ENCODE peak calls at places on chromosome 16, in four cellular contexts. S, Z, L and G are unnamed samples.

GRCh38 chr16:78485188-78485898 is 385.9 kb downstream of the WWOX start:
- DNase-seq in S (no peak), Z (no peak), L (no peak), G (no peak)

GRCh38 chr16:15487336-15488284 is 53.2 kb downstream of the BMERB1 start:
- DNase-seq in S (no peak), Z (no peak), L (no peak), G (no peak)

GRCh38 chr16:84501077-84501735 is 3.3 kb downstream of the MEAK7 start:
- DNase-seq in S (peak; percentile 14), Z (no peak), L (peak; percentile 76), G (no peak)

GRCh38 chr16:67514382-67514828 is 14.2 kb upstream of the RIPOR1 start:
- DNase-seq in S (peak; percentile 92), Z (peak; percentile 66), L (peak; percentile 73), G (no peak)

GRCh38 chr16:12184419-12184831 is 207.9 kb downstream of the SNX29 start:
- DNase-seq in S (no peak), Z (no peak), L (no peak), G (no peak)

GRCh38 chr16:4825196-4825595 is 21.9 kb downstream of the GLYR1 start:
- DNase-seq in S (no peak), Z (no peak), L (no peak), G (no peak)

GRCh38 chr16:78184554-78185183 is 85.2 kb downstream of the WWOX start:
- DNase-seq in S (no peak), Z (no peak), L (no peak), G (no peak)

GRCh38 chr16:87045462-87046216 is 271.6 kb downstream of the C16orf95 start:
- DNase-seq in S (no peak), Z (no peak), L (no peak), G (no peak)

GRCh38 chr16:2253293-2253692 is 1.9 kb upstream of the ECI1 start:
- DNase-seq in S (no peak), Z (no peak), L (no peak), G (no peak)

GRCh38 chr16:88744839-88745521 is 38.7 kb downstream of the CTU2 start:
- DNase-seq in S (no peak), Z (no peak), L (no peak), G (no peak)

GRCh38 chr16:19859603-19860002 is 25.0 kb downstream of the GPRC5B start:
- DNase-seq in S (no peak), Z (no peak), L (no peak), G (no peak)

GRCh38 chr16:85225291-85225690 is 113.0 kb upstream of the CIBAR2 start:
- DNase-seq in S (no peak), Z (no peak), L (no peak), G (no peak)

GRCh38 chr16:74657873-74658642 is 8.6 kb downstream of the RFWD3 start:
- DNase-seq in S (no peak), Z (no peak), L (no peak), G (no peak)

GRCh38 chr16:5328546-5328945 is 231.0 kb upstream of the EEF2KMT start:
- DNase-seq in S (no peak), Z (no peak), L (no peak), G (no peak)

GRCh38 chr16:53968896-53969295 is 264.9 kb downstream of the FTO start:
- DNase-seq in S (no peak), Z (no peak), L (no peak), G (no peak)

GRCh38 chr16:52488837-52489289 is 58.1 kb downstream of the TOX3 start:
- DNase-seq in S (no peak), Z (no peak), L (no peak), G (no peak)

GRCh38 chr16:12590409-12590808 is 213.3 kb downstream of the CPPED1 start:
- DNase-seq in S (no peak), Z (no peak), L (no peak), G (no peak)

GRCh38 chr16:82157836-82158235 is 12.2 kb downstream of the MPHOSPH6 start:
- DNase-seq in S (peak; percentile 23), Z (no peak), L (no peak), G (no peak)

GRCh38 chr16:53913082-53913870 is 209.3 kb downstream of the FTO start:
- DNase-seq in S (peak; percentile 96), Z (no peak), L (no peak), G (no peak)

GRCh38 chr16:75250809-75251279 is 580 bp downstream of the BCAR1 start:
- DNase-seq in S (no peak), Z (no peak), L (peak; percentile 88), G (no peak)

GRCh38 chr16:11330526-11331237 is 14.6 kb upstream of the RMI2 start:
- DNase-seq in S (no peak), Z (no peak), L (no peak), G (no peak)

GRCh38 chr16:56866955-56867830 is 2.2 kb downstream of the SLC12A3 start:
- DNase-seq in S (peak; percentile 80), Z (no peak), L (no peak), G (no peak)

GRCh38 chr16:23699100-23699499 is 13.9 kb downstream of the ERN2 start:
- DNase-seq in S (no peak), Z (no peak), L (peak; percentile 77), G (no peak)

GRCh38 chr16:87963400-87963799 is 12.2 kb downstream of the BANP start:
- DNase-seq in S (peak; percentile 84), Z (no peak), L (no peak), G (no peak)

GRCh38 chr16:48157794-48158193 is 2.0 kb upstream of the ABCC12 start:
- DNase-seq in S (no peak), Z (no peak), L (no peak), G (no peak)
- TF ChIP-seq CTCF in S (no peak), Z (no peak), L (no peak), G (no peak)

GRCh38 chr16:69481901-69482341 is 57.5 kb downstream of the CYB5B start:
- DNase-seq in S (peak; percentile 88), Z (peak; percentile 66), L (no peak), G (no peak)
- TF ChIP-seq CTCF in S (peak; percentile 30), Z (no peak), L (no peak), G (no peak)

DNA sequence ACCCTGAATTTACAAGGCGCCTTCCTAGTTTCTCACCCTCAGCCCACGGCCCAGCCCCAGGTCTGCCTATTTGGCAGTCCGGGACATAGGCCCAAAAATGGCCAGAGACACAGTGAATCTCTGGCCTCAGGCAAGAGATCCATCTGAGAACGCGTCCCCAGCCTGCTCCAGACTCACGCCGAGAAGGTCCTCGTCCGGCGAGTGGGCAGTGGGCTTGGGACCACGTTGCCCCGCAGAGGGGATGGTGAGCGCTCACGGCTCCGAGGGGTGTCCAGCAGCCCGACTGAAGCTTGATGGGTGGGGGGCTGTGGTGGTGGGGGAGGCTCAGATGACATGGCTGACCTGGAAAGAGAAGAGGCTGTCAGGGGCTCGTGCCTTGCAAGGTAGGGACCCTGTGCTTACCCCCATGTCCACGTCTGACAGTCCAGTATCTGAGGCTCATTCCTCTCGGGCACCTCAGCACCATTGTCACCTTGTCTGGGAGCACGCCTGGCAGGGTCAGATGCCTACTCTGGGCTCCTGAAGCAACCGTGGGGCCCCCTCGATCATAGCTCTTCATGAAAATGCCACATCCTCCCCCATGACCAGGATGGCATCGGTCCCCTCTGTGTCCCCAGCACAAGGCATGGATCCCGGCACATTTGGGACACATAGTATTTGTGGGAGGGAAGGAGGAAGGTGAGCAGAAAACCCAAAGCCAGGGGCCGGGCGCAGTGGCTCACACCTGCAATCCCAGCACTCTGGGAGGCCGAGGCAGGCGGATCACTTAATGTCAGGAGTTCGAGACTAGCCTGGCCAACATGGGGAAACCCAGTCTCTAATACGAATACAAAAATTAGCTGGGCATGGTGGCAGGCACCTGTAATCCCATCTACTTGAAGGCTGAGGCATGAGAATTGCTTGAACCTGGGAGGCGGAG is 9.6 kb downstream of the CARHSP1 start:
- DNase-seq in S (no peak), Z (no peak), L (no peak), G (no peak)
- TF ChIP-seq CTCF in S (no peak), Z (no peak), L (no peak), G (no peak)

DNA sequence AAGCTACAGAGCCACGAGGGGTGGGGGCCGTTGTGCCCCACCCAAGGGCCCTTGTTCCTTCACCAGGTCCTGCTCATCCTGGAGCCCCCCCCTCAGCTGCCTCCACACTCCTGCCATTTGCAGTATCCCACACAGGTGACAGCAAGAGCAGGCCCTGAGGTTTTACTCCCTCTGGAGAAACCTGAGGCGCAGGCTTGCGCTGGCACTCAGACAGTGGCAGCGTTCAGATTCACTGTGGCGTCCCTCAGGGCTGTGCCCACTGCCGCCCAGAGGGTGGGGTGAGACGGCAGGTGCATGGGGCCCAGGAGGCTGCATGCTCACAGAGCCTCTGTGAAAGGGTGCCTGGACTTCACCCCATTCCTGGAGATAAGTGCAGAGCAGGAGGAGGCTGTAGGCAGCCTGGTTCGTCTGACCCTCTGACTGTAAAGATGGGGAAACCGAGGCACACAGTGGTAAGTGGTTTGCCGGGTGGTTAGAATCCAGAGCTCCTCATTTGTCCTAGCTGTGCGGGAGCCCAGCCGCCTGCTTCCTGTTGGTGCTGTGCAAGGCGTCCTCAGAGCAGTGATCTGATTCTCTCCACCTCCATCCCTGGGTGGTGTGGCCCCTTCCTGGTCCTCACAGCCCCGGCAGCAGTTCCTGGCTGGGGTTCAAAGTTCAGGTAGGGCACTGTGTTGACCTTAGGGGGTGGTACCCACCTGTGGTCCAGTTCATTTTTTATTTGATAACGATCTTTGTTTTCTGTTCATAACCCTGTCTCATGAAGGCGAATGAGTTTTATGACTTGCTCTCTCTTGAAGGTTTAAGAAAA is 1.6 kb downstream of the SPIRE2 start:
- DNase-seq in S (no peak), Z (no peak), L (no peak), G (no peak)
- TF ChIP-seq CTCF in S (no peak), Z (no peak), L (peak; percentile 10), G (no peak)

DNA sequence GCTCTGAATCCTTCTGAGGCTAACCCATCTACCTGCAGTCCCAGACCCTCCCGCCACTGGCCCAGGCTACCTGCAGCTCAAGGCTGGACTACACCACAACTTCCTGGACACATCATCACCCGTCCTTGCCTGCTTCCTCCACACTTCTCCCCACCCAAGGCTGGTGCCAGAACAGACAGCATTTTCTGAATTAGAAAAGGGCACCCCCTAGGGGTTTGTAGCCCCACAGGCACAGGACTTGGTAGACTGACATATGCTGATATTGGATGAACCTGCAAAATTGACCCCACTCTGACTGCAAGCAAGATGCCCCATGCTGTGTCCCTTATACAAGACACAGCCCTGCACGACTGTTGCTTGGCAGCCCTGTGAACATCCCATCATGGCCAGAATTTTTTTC is 271.5 kb upstream of the C16orf82 start:
- DNase-seq in S (no peak), Z (no peak), L (no peak), G (no peak)
- TF ChIP-seq CTCF in S (no peak), Z (no peak), L (no peak), G (peak; percentile 24)